ENCODE peak calls at places on chromosomes 16 and 17, in eight cellular contexts. One of them, this sample, is unnamed.

GRCh38 chr16:88617268-88618031 is 20.9 kb upstream of the IL17C start:
- DNase-seq in GM23338: no peak
- DNase-seq in hepatocyte: peak; percentile 73
- DNase-seq in MM.1S: no peak
- DNase-seq in OCI-LY7: no peak
- DNase-seq in HCT116: no peak
- DNase-seq in SK-N-SH: no peak
- DNase-seq in neural progenitor cell: no peak
- DNase-seq in this sample: peak; percentile 1

GRCh38 chr16:82639666-82640336 is 13.0 kb downstream of the CDH13 start:
- DNase-seq in HCT116: peak; percentile 42
- DNase-seq in MM.1S: peak; percentile 30
- DNase-seq in GM23338: peak; percentile 78
- DNase-seq in neural progenitor cell: peak; percentile 82
- DNase-seq in SK-N-SH: peak; percentile 68
- DNase-seq in OCI-LY7: peak; percentile 49
- DNase-seq in hepatocyte: peak; percentile 76
- DNase-seq in this sample: peak; percentile 73

GRCh38 chr16:70700101-70701020 is 14.5 kb upstream of the MTSS2 start:
- DNase-seq in neural progenitor cell: no peak
- DNase-seq in SK-N-SH: no peak
- DNase-seq in HCT116: no peak
- DNase-seq in hepatocyte: no peak
- DNase-seq in MM.1S: no peak
- DNase-seq in OCI-LY7: no peak
- DNase-seq in GM23338: no peak
- DNase-seq in this sample: no peak

GRCh38 chr16:3131755-3132377 is 3.0 kb upstream of the ZNF213 start:
- DNase-seq in SK-N-SH: peak; percentile 68
- DNase-seq in neural progenitor cell: peak; percentile 78
- DNase-seq in GM23338: peak; percentile 90
- DNase-seq in MM.1S: peak; percentile 46
- DNase-seq in HCT116: no peak
- DNase-seq in hepatocyte: peak; percentile 76
- DNase-seq in OCI-LY7: peak; percentile 57
- DNase-seq in this sample: peak; percentile 44

GRCh38 chr17:58330997-58331814 is 2.6 kb upstream of the TSPOAP1 start:
- DNase-seq in neural progenitor cell: no peak
- DNase-seq in SK-N-SH: peak; percentile 20
- DNase-seq in hepatocyte: no peak
- DNase-seq in HCT116: no peak
- DNase-seq in GM23338: peak; percentile 47
- DNase-seq in OCI-LY7: peak; percentile 83
- DNase-seq in MM.1S: peak; percentile 74
- DNase-seq in this sample: no peak

GRCh38 chr16:23119570-23119969 is 29.7 kb downstream of the USP31 start:
- DNase-seq in GM23338: no peak
- DNase-seq in SK-N-SH: no peak
- DNase-seq in hepatocyte: no peak
- DNase-seq in neural progenitor cell: no peak
- DNase-seq in HCT116: no peak
- DNase-seq in MM.1S: no peak
- DNase-seq in OCI-LY7: no peak
- DNase-seq in this sample: no peak

GRCh38 chr17:67027031-67027628 is 17.2 kb upstream of the CACNG1 start:
- DNase-seq in MM.1S: no peak
- DNase-seq in hepatocyte: no peak
- DNase-seq in neural progenitor cell: no peak
- DNase-seq in SK-N-SH: no peak
- DNase-seq in OCI-LY7: no peak
- DNase-seq in GM23338: no peak
- DNase-seq in HCT116: no peak
- DNase-seq in this sample: peak; percentile 64

GRCh38 chr16:783404-784161 is 4.6 kb downstream of the RPUSD1 start:
- DNase-seq in OCI-LY7: no peak
- DNase-seq in neural progenitor cell: no peak
- DNase-seq in hepatocyte: no peak
- DNase-seq in SK-N-SH: no peak
- DNase-seq in MM.1S: no peak
- DNase-seq in GM23338: no peak
- DNase-seq in HCT116: no peak
- DNase-seq in this sample: no peak

GRCh38 chr16:28549301-28549899 is 4.3 kb upstream of the SGF29 start:
- DNase-seq in GM23338: peak; percentile 45
- DNase-seq in MM.1S: peak; percentile 41
- DNase-seq in hepatocyte: peak; percentile 47
- DNase-seq in OCI-LY7: peak; percentile 66
- DNase-seq in neural progenitor cell: no peak
- DNase-seq in HCT116: peak; percentile 33
- DNase-seq in SK-N-SH: peak; percentile 41
- DNase-seq in this sample: peak; percentile 58

GRCh38 chr16:1941924-1942809 is 832 bp downstream of the MSRB1 start:
- DNase-seq in hepatocyte: no peak
- DNase-seq in OCI-LY7: peak; percentile 34
- DNase-seq in GM23338: no peak
- DNase-seq in HCT116: no peak
- DNase-seq in SK-N-SH: no peak
- DNase-seq in neural progenitor cell: no peak
- DNase-seq in MM.1S: no peak
- DNase-seq in this sample: peak; percentile 52

GRCh38 chr17:62111562-62112180 is 46.6 kb upstream of the MED13 start:
- DNase-seq in MM.1S: peak; percentile 31
- DNase-seq in OCI-LY7: no peak
- DNase-seq in GM23338: peak; percentile 16
- DNase-seq in HCT116: no peak
- DNase-seq in SK-N-SH: no peak
- DNase-seq in hepatocyte: no peak
- DNase-seq in neural progenitor cell: no peak
- DNase-seq in this sample: no peak

GRCh38 chr16:25155553-25156460 is 44.3 kb downstream of the LCMT1 start:
- DNase-seq in SK-N-SH: no peak
- DNase-seq in GM23338: no peak
- DNase-seq in HCT116: no peak
- DNase-seq in MM.1S: no peak
- DNase-seq in neural progenitor cell: no peak
- DNase-seq in hepatocyte: no peak
- DNase-seq in OCI-LY7: no peak
- DNase-seq in this sample: no peak

GRCh38 chr17:743139-743538 is 8.9 kb downstream of the GEMIN4 start:
- DNase-seq in SK-N-SH: no peak
- DNase-seq in MM.1S: no peak
- DNase-seq in OCI-LY7: no peak
- DNase-seq in neural progenitor cell: no peak
- DNase-seq in hepatocyte: no peak
- DNase-seq in HCT116: no peak
- DNase-seq in GM23338: no peak
- DNase-seq in this sample: no peak

GRCh38 chr17:55561316-55561972 is 50.2 kb upstream of the SMIM36 start:
- DNase-seq in HCT116: no peak
- DNase-seq in GM23338: no peak
- DNase-seq in SK-N-SH: no peak
- DNase-seq in OCI-LY7: no peak
- DNase-seq in neural progenitor cell: no peak
- DNase-seq in MM.1S: no peak
- DNase-seq in hepatocyte: no peak
- DNase-seq in this sample: no peak

GRCh38 chr16:11240636-11241473 is 15.1 kb downstream of the SOCS1 start:
- DNase-seq in OCI-LY7: no peak
- DNase-seq in SK-N-SH: no peak
- DNase-seq in neural progenitor cell: no peak
- DNase-seq in GM23338: peak; percentile 62
- DNase-seq in hepatocyte: no peak
- DNase-seq in HCT116: no peak
- DNase-seq in MM.1S: peak; percentile 31
- DNase-seq in this sample: no peak

GRCh38 chr16:79355600-79356358 is 244.8 kb downstream of the MAF start:
- DNase-seq in GM23338: no peak
- DNase-seq in MM.1S: no peak
- DNase-seq in hepatocyte: no peak
- DNase-seq in SK-N-SH: no peak
- DNase-seq in HCT116: no peak
- DNase-seq in neural progenitor cell: no peak
- DNase-seq in OCI-LY7: no peak
- DNase-seq in this sample: no peak

DNA sequence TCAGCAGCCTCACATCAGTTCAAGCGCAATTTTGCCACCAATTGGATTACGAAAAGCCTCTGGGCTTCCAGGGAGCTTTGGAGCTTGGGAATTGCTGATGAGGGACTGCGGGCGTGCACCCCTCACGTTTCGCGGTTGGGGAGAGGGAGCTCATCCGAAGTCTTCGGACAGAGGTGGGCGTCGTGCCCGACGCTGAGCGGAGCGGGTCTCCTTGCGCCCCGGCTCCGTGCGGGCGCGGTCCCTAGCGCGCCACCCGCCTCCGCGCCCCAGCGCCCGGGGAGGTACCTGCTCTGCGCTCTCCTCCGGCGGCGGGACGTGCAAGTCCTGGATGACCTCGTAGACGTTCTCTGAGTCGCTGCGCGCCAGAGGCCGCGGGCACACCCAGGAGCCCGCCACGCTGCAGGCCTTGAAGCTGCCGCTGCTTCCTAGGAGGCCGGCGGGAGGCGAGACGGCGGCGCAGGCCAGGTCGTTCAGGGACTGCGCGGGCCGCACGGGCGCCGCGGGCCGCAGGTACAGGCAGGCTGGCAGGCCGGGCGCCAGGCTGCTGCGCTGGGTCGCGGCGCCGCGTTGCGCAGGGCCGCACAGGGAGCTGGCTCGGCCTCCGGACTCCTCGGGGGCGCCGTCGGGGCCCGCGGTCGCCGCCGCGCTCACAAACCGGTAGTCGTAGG is 3.2 kb downstream of the ARHGAP27 start:
- DNase-seq in hepatocyte: peak; percentile 69
- DNase-seq in MM.1S: no peak
- DNase-seq in GM23338: peak; percentile 71
- DNase-seq in neural progenitor cell: peak; percentile 69
- DNase-seq in HCT116: no peak
- DNase-seq in OCI-LY7: no peak
- DNase-seq in SK-N-SH: no peak
- DNase-seq in this sample: no peak
- TF ChIP-seq EZH2phosphoT487 in hepatocyte: peak; percentile 52
- TF ChIP-seq EZH2phosphoT487 in MM.1S: no peak
- TF ChIP-seq EZH2phosphoT487 in GM23338: no peak
- TF ChIP-seq EZH2phosphoT487 in neural progenitor cell: peak; percentile 96
- TF ChIP-seq EZH2phosphoT487 in HCT116: no peak
- TF ChIP-seq EZH2phosphoT487 in OCI-LY7: no peak
- TF ChIP-seq EZH2phosphoT487 in SK-N-SH: no peak
- TF ChIP-seq EZH2phosphoT487 in this sample: no peak

GRCh38 chr17:81928497-81929252 is 1.1 kb upstream of the MAFG start:
- DNase-seq in OCI-LY7: peak; percentile 19
- DNase-seq in SK-N-SH: peak; percentile 80
- DNase-seq in hepatocyte: peak; percentile 46
- DNase-seq in HCT116: no peak
- DNase-seq in GM23338: no peak
- DNase-seq in neural progenitor cell: no peak
- DNase-seq in MM.1S: no peak
- DNase-seq in this sample: peak; percentile 49
- TF ChIP-seq CTCF in OCI-LY7: no peak
- TF ChIP-seq CTCF in SK-N-SH: no peak
- TF ChIP-seq CTCF in hepatocyte: no peak
- TF ChIP-seq CTCF in HCT116: no peak
- TF ChIP-seq CTCF in GM23338: no peak
- TF ChIP-seq CTCF in neural progenitor cell: no peak
- TF ChIP-seq CTCF in MM.1S: no peak
- TF ChIP-seq CTCF in this sample: no peak

GRCh38 chr17:10605221-10605783 is 51.8 kb downstream of the MYH3 start:
- DNase-seq in neural progenitor cell: no peak
- DNase-seq in MM.1S: no peak
- DNase-seq in GM23338: peak; percentile 13
- DNase-seq in HCT116: no peak
- DNase-seq in SK-N-SH: no peak
- DNase-seq in OCI-LY7: no peak
- DNase-seq in hepatocyte: no peak
- DNase-seq in this sample: no peak
- H3K27ac ChIP-seq in neural progenitor cell: no peak overlapping the region
- H3K27ac ChIP-seq in MM.1S: no peak overlapping the region
- H3K27ac ChIP-seq in GM23338: no peak overlapping the region
- H3K27ac ChIP-seq in HCT116: no peak overlapping the region
- H3K27ac ChIP-seq in SK-N-SH: no peak overlapping the region
- H3K27ac ChIP-seq in OCI-LY7: no peak overlapping the region
- H3K27ac ChIP-seq in hepatocyte: no peak overlapping the region
- H3K27ac ChIP-seq in this sample: no peak overlapping the region

GRCh38 chr17:7043544-7044268 is at the start of gene SLC16A11:
- DNase-seq in HCT116: no peak
- DNase-seq in hepatocyte: peak; percentile 78
- DNase-seq in GM23338: peak; percentile 49
- DNase-seq in OCI-LY7: no peak
- DNase-seq in neural progenitor cell: peak; percentile 58
- DNase-seq in SK-N-SH: peak; percentile 75
- DNase-seq in MM.1S: peak; percentile 4
- DNase-seq in this sample: no peak

GRCh38 chr17:7038025-7038862 is 2.4 kb downstream of the SLC16A13 start:
- DNase-seq in MM.1S: no peak
- DNase-seq in SK-N-SH: peak; percentile 38
- DNase-seq in hepatocyte: no peak
- DNase-seq in GM23338: no peak
- DNase-seq in OCI-LY7: no peak
- DNase-seq in neural progenitor cell: peak; percentile 32
- DNase-seq in HCT116: no peak
- DNase-seq in this sample: no peak

GRCh38 chr17:7043195-7043543 is 723 bp downstream of the SLC16A11 start:
- DNase-seq in MM.1S: peak; percentile 1
- DNase-seq in hepatocyte: no peak
- DNase-seq in OCI-LY7: no peak
- DNase-seq in HCT116: no peak
- DNase-seq in neural progenitor cell: peak; percentile 26
- DNase-seq in SK-N-SH: peak; percentile 60
- DNase-seq in GM23338: no peak
- DNase-seq in this sample: no peak

GRCh38 chr17:7042507-7043194 is 1.2 kb downstream of the SLC16A11 start:
- DNase-seq in SK-N-SH: peak; percentile 60
- DNase-seq in MM.1S: peak; percentile 2
- DNase-seq in OCI-LY7: no peak
- DNase-seq in HCT116: no peak
- DNase-seq in neural progenitor cell: peak; percentile 41
- DNase-seq in hepatocyte: no peak
- DNase-seq in GM23338: peak; percentile 70
- DNase-seq in this sample: no peak

DNA sequence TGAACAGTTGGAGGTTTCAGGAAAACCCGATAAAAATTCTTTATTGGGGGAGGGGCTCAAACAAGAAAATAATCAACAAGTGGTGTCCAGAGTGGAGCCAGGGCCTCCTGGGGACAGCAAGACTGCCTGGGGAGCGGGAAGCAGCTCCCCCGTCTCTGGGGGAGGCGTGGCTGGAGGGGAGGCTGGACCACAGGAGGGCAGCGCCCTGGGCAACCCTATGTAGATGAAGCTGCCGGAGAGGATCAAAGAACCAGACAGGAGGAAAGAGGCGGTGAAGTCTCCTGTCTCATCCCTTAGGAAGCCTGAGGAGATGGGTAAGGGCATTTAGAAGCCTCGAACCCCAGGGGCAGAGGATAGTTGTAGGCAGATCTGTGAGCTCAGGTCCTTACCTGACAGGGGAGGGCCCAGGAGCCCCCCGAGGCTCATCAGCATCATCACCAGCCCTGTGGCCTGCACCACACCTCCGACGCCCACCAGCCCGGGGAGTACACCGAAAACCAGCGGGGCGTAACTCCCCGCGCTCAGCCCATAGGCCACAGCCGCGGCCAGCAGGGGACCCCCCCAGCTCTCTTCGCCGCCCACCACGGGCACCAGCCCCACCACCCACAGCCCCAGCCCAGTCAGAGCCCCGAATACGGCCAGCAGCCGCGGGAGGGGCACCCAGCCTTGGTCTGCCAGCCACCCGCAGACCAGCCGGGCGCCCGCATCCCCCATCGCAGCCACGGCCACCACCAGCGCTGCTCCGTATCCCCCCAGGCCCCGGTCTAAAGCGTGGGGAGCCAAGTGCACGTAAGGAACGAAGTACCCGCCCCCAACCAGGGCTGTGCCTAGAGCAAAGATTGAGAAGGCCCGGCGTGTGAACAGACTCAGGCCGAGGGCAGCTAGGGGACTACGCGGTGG is 2.0 kb downstream of the SLC16A11 start:
- DNase-seq in neural progenitor cell: peak; percentile 45
- DNase-seq in HCT116: no peak
- DNase-seq in hepatocyte: peak; percentile 63
- DNase-seq in OCI-LY7: no peak
- DNase-seq in SK-N-SH: peak; percentile 69
- DNase-seq in MM.1S: peak; percentile 1
- DNase-seq in GM23338: peak; percentile 64
- DNase-seq in this sample: no peak
- TF ChIP-seq EZH2phosphoT487 in neural progenitor cell: no peak
- TF ChIP-seq EZH2phosphoT487 in HCT116: no peak
- TF ChIP-seq EZH2phosphoT487 in hepatocyte: no peak
- TF ChIP-seq EZH2phosphoT487 in OCI-LY7: no peak
- TF ChIP-seq EZH2phosphoT487 in SK-N-SH: no peak
- TF ChIP-seq EZH2phosphoT487 in MM.1S: no peak
- TF ChIP-seq EZH2phosphoT487 in GM23338: no peak
- TF ChIP-seq EZH2phosphoT487 in this sample: no peak